ENCODE peak calls at places on chromosome 7, in eight cellular contexts. L is T-helper 9 cell; Q is CD8-positive, alpha-beta memory T cell; Y is HT-29; R is psoas muscle; X is activated CD4-positive, alpha-beta T cell treated with anti-CD3 and anti-CD28 coated beads, Interleukin-2, amount 50 U/mL, for 1 hour; S is thoracic aorta; A is naive thymus-derived CD8-positive, alpha-beta T cell. Z is an unnamed sample.

GRCh38 chr7:131431289-131431688 is 103.6 kb downstream of the MKLN1 start:
- DNase-seq in R (no peak), S (peak), X (no peak), Y (no peak), L (no peak), A (no peak), Q (no peak), Z (peak)

GRCh38 chr7:122137291-122138077 is 6.6 kb downstream of the AASS start:
- DNase-seq in R (no peak), A (no peak), S (no peak), L (no peak), Y (no peak), X (no peak), Q (no peak), Z (peak)

GRCh38 chr7:36763084-36763807 is 39.0 kb upstream of the AOAH start:
- DNase-seq in R (no peak), A (no peak), Y (no peak), X (no peak), S (no peak), Q (no peak), L (no peak), Z (no peak)

GRCh38 chr7:43112088-43112940 is at the start of gene HECW1:
- DNase-seq in X (no peak), S (no peak), R (no peak), L (no peak), Y (no peak), Q (no peak), A (no peak), Z (no peak)

GRCh38 chr7:127900116-127900515 is 131.1 kb downstream of the LRRC4 start:
- DNase-seq in X (no peak), S (no peak), Y (no peak), Q (no peak), R (no peak), A (no peak), L (no peak), Z (no peak)

GRCh38 chr7:111199643-111200042 is 108.7 kb downstream of the LRRN3 start:
- DNase-seq in A (no peak), L (no peak), R (no peak), Q (no peak), Y (peak), S (no peak), X (no peak), Z (no peak)

GRCh38 chr7:1223196-1224092 is 9.2 kb upstream of the UNCX start:
- DNase-seq in Q (no peak), Y (peak), A (no peak), X (no peak), S (no peak), L (no peak), R (no peak), Z (no peak)

GRCh38 chr7:100692578-100692961 is 1.5 kb downstream of the GIGYF1 start:
- DNase-seq in Y (no peak), L (no peak), S (no peak), X (no peak), R (no peak), Q (no peak), A (no peak), Z (no peak)

GRCh38 chr7:158802535-158803199 is 26.6 kb downstream of the ESYT2 start:
- DNase-seq in Y (peak), R (no peak), X (no peak), Q (no peak), S (no peak), L (no peak), A (no peak), Z (peak)

GRCh38 chr7:30252885-30253795 is 31.3 kb upstream of the ZNRF2 start:
- DNase-seq in A (no peak), R (peak), Y (peak), Q (no peak), X (no peak), S (peak), L (no peak), Z (peak)

GRCh38 chr7:19701471-19701870 is 7.4 kb downstream of the POLR1F start:
- DNase-seq in L (no peak), A (no peak), Y (no peak), S (no peak), R (no peak), X (no peak), Q (no peak), Z (no peak)

GRCh38 chr7:92872701-92873100 is 36.3 kb upstream of the CDK6 start:
- DNase-seq in Y (no peak), S (no peak), R (no peak), L (no peak), A (no peak), X (no peak), Q (no peak), Z (peak)

GRCh38 chr7:75650062-75650461 is 88.7 kb downstream of the HIP1 start:
- DNase-seq in A (no peak), R (no peak), Q (no peak), S (no peak), L (no peak), X (no peak), Y (no peak), Z (no peak)

GRCh38 chr7:47327698-47328391 is 254.1 kb downstream of the TNS3 start:
- DNase-seq in S (peak), Q (no peak), R (peak), A (no peak), X (no peak), Y (peak), L (no peak), Z (peak)

GRCh38 chr7:28293529-28293835 is 112.9 kb upstream of the JAZF1 start:
- DNase-seq in L (no peak), Q (no peak), X (no peak), S (no peak), R (no peak), Y (no peak), A (no peak), Z (no peak)

GRCh38 chr7:108294595-108294994 is 161.6 kb downstream of the NRCAM start:
- DNase-seq in X (no peak), Y (no peak), L (no peak), A (no peak), R (no peak), Q (no peak), S (no peak), Z (no peak)

GRCh38 chr7:51430480-51431086 is 114.0 kb upstream of the COBL start:
- DNase-seq in A (peak), L (peak), X (peak), Q (no peak), S (no peak), Y (peak), R (no peak), Z (no peak)

GRCh38 chr7:135210818-135211178 is 528 bp downstream of the WDR91 start:
- DNase-seq in S (no peak), A (no peak), L (no peak), Y (peak), R (no peak), X (no peak), Q (no peak), Z (peak)

GRCh38 chr7:134433430-134433829 is 25.5 kb downstream of the AKR1B1 start:
- DNase-seq in X (no peak), L (no peak), Y (no peak), Q (no peak), A (no peak), R (no peak), S (no peak), Z (no peak)

GRCh38 chr7:28041508-28042314 is 138.9 kb downstream of the JAZF1 start:
- DNase-seq in S (no peak), X (no peak), L (no peak), Q (no peak), A (no peak), Y (no peak), R (no peak), Z (peak)

GRCh38 chr7:99143853-99144672 is at the start of gene SMURF1:
- DNase-seq in R (peak), Q (peak), L (peak), S (peak), Y (peak), A (peak), X (peak), Z (peak)

GRCh38 chr7:732094-732541 is 5.0 kb upstream of the PRKAR1B start:
- DNase-seq in A (no peak), Y (peak), X (peak), L (no peak), Q (no peak), R (peak), S (no peak), Z (no peak)

GRCh38 chr7:22452142-22452763 is 47.7 kb downstream of the STEAP1B start:
- DNase-seq in Y (peak), R (peak), A (no peak), Q (peak), S (no peak), L (no peak), X (no peak), Z (peak)

GRCh38 chr7:20083781-20084180 is 133.4 kb downstream of the MACC1 start:
- DNase-seq in L (no peak), S (no peak), A (no peak), R (no peak), Q (no peak), Y (no peak), X (no peak), Z (peak)

GRCh38 chr7:99525713-99526440 is 21.4 kb downstream of the ZKSCAN5 start:
- DNase-seq in Y (peak), L (no peak), X (no peak), S (no peak), A (no peak), Q (no peak), R (no peak), Z (no peak)

GRCh38 chr7:15041226-15041625 is 138.7 kb upstream of the DGKB start:
- DNase-seq in Q (no peak), L (no peak), X (no peak), S (no peak), R (no peak), Y (no peak), A (no peak), Z (no peak)

GRCh38 chr7:23687011-23687410 is 7.0 kb downstream of the FAM221A start:
- DNase-seq in S (no peak), R (no peak), Y (no peak), A (no peak), L (no peak), X (no peak), Q (no peak), Z (no peak)

GRCh38 chr7:42107484-42107883 is 129.5 kb downstream of the GLI3 start:
- DNase-seq in S (no peak), Q (no peak), Y (peak), R (no peak), X (no peak), L (no peak), A (no peak), Z (peak)